ENCODE peak calls at places on chromosomes 3 and 15, in seven cellular contexts. One of them, this sample, is unnamed.

GRCh38 chr3:51538115-51538458 is 432 bp upstream of the RAD54L2 start:
- DNase-seq in GM13976: peak
- DNase-seq in CD8-positive, alpha-beta T cell: no peak
- DNase-seq in NCI-H1417: peak
- DNase-seq in stimulated activated CD8-positive, alpha-beta memory T cell treated with anti-CD3 and anti-CD28 coated beads, Interleukin-7, amount 100 ng/mL, for 24 hours: no peak
- DNase-seq in fibroblast of lung: peak
- DNase-seq in AG09319: no peak
- DNase-seq in this sample: no peak

GRCh38 chr3:52406791-52407510 is 38.0 kb downstream of the SEMA3G start:
- DNase-seq in GM13976: no peak
- DNase-seq in CD8-positive, alpha-beta T cell: no peak
- DNase-seq in NCI-H1417: no peak
- DNase-seq in stimulated activated CD8-positive, alpha-beta memory T cell treated with anti-CD3 and anti-CD28 coated beads, Interleukin-7, amount 100 ng/mL, for 24 hours: no peak
- DNase-seq in fibroblast of lung: no peak
- DNase-seq in AG09319: no peak
- DNase-seq in this sample: no peak

GRCh38 chr3:73605388-73605787 is 19.4 kb downstream of the PDZRN3 start:
- DNase-seq in GM13976: no peak
- DNase-seq in CD8-positive, alpha-beta T cell: no peak
- DNase-seq in NCI-H1417: no peak
- DNase-seq in stimulated activated CD8-positive, alpha-beta memory T cell treated with anti-CD3 and anti-CD28 coated beads, Interleukin-7, amount 100 ng/mL, for 24 hours: no peak
- DNase-seq in fibroblast of lung: peak
- DNase-seq in AG09319: peak
- DNase-seq in this sample: no peak

GRCh38 chr3:108090066-108090700 is 648 bp downstream of the CD47 start:
- DNase-seq in GM13976: peak
- DNase-seq in CD8-positive, alpha-beta T cell: peak
- DNase-seq in NCI-H1417: peak
- DNase-seq in stimulated activated CD8-positive, alpha-beta memory T cell treated with anti-CD3 and anti-CD28 coated beads, Interleukin-7, amount 100 ng/mL, for 24 hours: no peak
- DNase-seq in fibroblast of lung: peak
- DNase-seq in AG09319: no peak
- DNase-seq in this sample: peak

GRCh38 chr15:65028338-65028737 is 1.1 kb downstream of the MTFMT start:
- DNase-seq in GM13976: no peak
- DNase-seq in CD8-positive, alpha-beta T cell: no peak
- DNase-seq in NCI-H1417: no peak
- DNase-seq in stimulated activated CD8-positive, alpha-beta memory T cell treated with anti-CD3 and anti-CD28 coated beads, Interleukin-7, amount 100 ng/mL, for 24 hours: no peak
- DNase-seq in fibroblast of lung: no peak
- DNase-seq in AG09319: no peak
- DNase-seq in this sample: no peak

GRCh38 chr3:55000546-55000945 is 72.7 kb upstream of the LRTM1 start:
- DNase-seq in GM13976: no peak
- DNase-seq in CD8-positive, alpha-beta T cell: no peak
- DNase-seq in NCI-H1417: peak
- DNase-seq in stimulated activated CD8-positive, alpha-beta memory T cell treated with anti-CD3 and anti-CD28 coated beads, Interleukin-7, amount 100 ng/mL, for 24 hours: no peak
- DNase-seq in fibroblast of lung: peak
- DNase-seq in AG09319: peak
- DNase-seq in this sample: no peak

GRCh38 chr3:127777332-127777731 is 45.0 kb downstream of the MGLL start:
- DNase-seq in GM13976: no peak
- DNase-seq in CD8-positive, alpha-beta T cell: no peak
- DNase-seq in NCI-H1417: no peak
- DNase-seq in stimulated activated CD8-positive, alpha-beta memory T cell treated with anti-CD3 and anti-CD28 coated beads, Interleukin-7, amount 100 ng/mL, for 24 hours: no peak
- DNase-seq in fibroblast of lung: no peak
- DNase-seq in AG09319: no peak
- DNase-seq in this sample: no peak

GRCh38 chr3:48575366-48575765 is 11.8 kb upstream of the UCN2 start:
- DNase-seq in GM13976: no peak
- DNase-seq in CD8-positive, alpha-beta T cell: no peak
- DNase-seq in NCI-H1417: no peak
- DNase-seq in stimulated activated CD8-positive, alpha-beta memory T cell treated with anti-CD3 and anti-CD28 coated beads, Interleukin-7, amount 100 ng/mL, for 24 hours: no peak
- DNase-seq in fibroblast of lung: no peak
- DNase-seq in AG09319: no peak
- DNase-seq in this sample: no peak

GRCh38 chr3:39707314-39707909 is 102.0 kb upstream of the MYRIP start:
- DNase-seq in GM13976: peak
- DNase-seq in CD8-positive, alpha-beta T cell: no peak
- DNase-seq in NCI-H1417: peak
- DNase-seq in stimulated activated CD8-positive, alpha-beta memory T cell treated with anti-CD3 and anti-CD28 coated beads, Interleukin-7, amount 100 ng/mL, for 24 hours: no peak
- DNase-seq in fibroblast of lung: peak
- DNase-seq in AG09319: peak
- DNase-seq in this sample: no peak

GRCh38 chr3:38707730-38708129 is 58.2 kb upstream of the SCN5A start:
- DNase-seq in GM13976: no peak
- DNase-seq in CD8-positive, alpha-beta T cell: no peak
- DNase-seq in NCI-H1417: no peak
- DNase-seq in stimulated activated CD8-positive, alpha-beta memory T cell treated with anti-CD3 and anti-CD28 coated beads, Interleukin-7, amount 100 ng/mL, for 24 hours: no peak
- DNase-seq in fibroblast of lung: no peak
- DNase-seq in AG09319: no peak
- DNase-seq in this sample: no peak

GRCh38 chr3:12336099-12336498 is 47.2 kb downstream of the PPARG start:
- DNase-seq in GM13976: no peak
- DNase-seq in CD8-positive, alpha-beta T cell: no peak
- DNase-seq in NCI-H1417: no peak
- DNase-seq in stimulated activated CD8-positive, alpha-beta memory T cell treated with anti-CD3 and anti-CD28 coated beads, Interleukin-7, amount 100 ng/mL, for 24 hours: no peak
- DNase-seq in fibroblast of lung: peak
- DNase-seq in AG09319: no peak
- DNase-seq in this sample: no peak

GRCh38 chr3:45272411-45272810 is 46.3 kb upstream of the TMEM158 start:
- DNase-seq in GM13976: no peak
- DNase-seq in CD8-positive, alpha-beta T cell: no peak
- DNase-seq in NCI-H1417: no peak
- DNase-seq in stimulated activated CD8-positive, alpha-beta memory T cell treated with anti-CD3 and anti-CD28 coated beads, Interleukin-7, amount 100 ng/mL, for 24 hours: no peak
- DNase-seq in fibroblast of lung: no peak
- DNase-seq in AG09319: no peak
- DNase-seq in this sample: no peak

GRCh38 chr15:41581110-41581509 is 22.1 kb downstream of the TYRO3 start:
- DNase-seq in GM13976: peak
- DNase-seq in CD8-positive, alpha-beta T cell: no peak
- DNase-seq in NCI-H1417: no peak
- DNase-seq in stimulated activated CD8-positive, alpha-beta memory T cell treated with anti-CD3 and anti-CD28 coated beads, Interleukin-7, amount 100 ng/mL, for 24 hours: no peak
- DNase-seq in fibroblast of lung: no peak
- DNase-seq in AG09319: no peak
- DNase-seq in this sample: no peak

GRCh38 chr3:46860381-46861292 is 2.6 kb downstream of the MYL3 start:
- DNase-seq in GM13976: no peak
- DNase-seq in CD8-positive, alpha-beta T cell: no peak
- DNase-seq in NCI-H1417: no peak
- DNase-seq in stimulated activated CD8-positive, alpha-beta memory T cell treated with anti-CD3 and anti-CD28 coated beads, Interleukin-7, amount 100 ng/mL, for 24 hours: no peak
- DNase-seq in fibroblast of lung: no peak
- DNase-seq in AG09319: no peak
- DNase-seq in this sample: peak

GRCh38 chr15:39251413-39252197 is 329.3 kb upstream of the THBS1 start:
- DNase-seq in GM13976: no peak
- DNase-seq in CD8-positive, alpha-beta T cell: no peak
- DNase-seq in NCI-H1417: no peak
- DNase-seq in stimulated activated CD8-positive, alpha-beta memory T cell treated with anti-CD3 and anti-CD28 coated beads, Interleukin-7, amount 100 ng/mL, for 24 hours: no peak
- DNase-seq in fibroblast of lung: peak
- DNase-seq in AG09319: no peak
- DNase-seq in this sample: no peak

GRCh38 chr3:196085534-196085933 is 3.6 kb upstream of the TFRC start:
- DNase-seq in GM13976: no peak
- DNase-seq in CD8-positive, alpha-beta T cell: no peak
- DNase-seq in NCI-H1417: no peak
- DNase-seq in stimulated activated CD8-positive, alpha-beta memory T cell treated with anti-CD3 and anti-CD28 coated beads, Interleukin-7, amount 100 ng/mL, for 24 hours: no peak
- DNase-seq in fibroblast of lung: no peak
- DNase-seq in AG09319: no peak
- DNase-seq in this sample: no peak

GRCh38 chr3:10370429-10370828 is 49.5 kb upstream of the SEC13 start:
- DNase-seq in GM13976: no peak
- DNase-seq in CD8-positive, alpha-beta T cell: no peak
- DNase-seq in NCI-H1417: no peak
- DNase-seq in stimulated activated CD8-positive, alpha-beta memory T cell treated with anti-CD3 and anti-CD28 coated beads, Interleukin-7, amount 100 ng/mL, for 24 hours: no peak
- DNase-seq in fibroblast of lung: peak
- DNase-seq in AG09319: peak
- DNase-seq in this sample: no peak

GRCh38 chr3:147945968-147946519 is 536.9 kb downstream of the ZIC1 start:
- DNase-seq in GM13976: peak
- DNase-seq in CD8-positive, alpha-beta T cell: no peak
- DNase-seq in NCI-H1417: no peak
- DNase-seq in stimulated activated CD8-positive, alpha-beta memory T cell treated with anti-CD3 and anti-CD28 coated beads, Interleukin-7, amount 100 ng/mL, for 24 hours: no peak
- DNase-seq in fibroblast of lung: peak
- DNase-seq in AG09319: peak
- DNase-seq in this sample: no peak

GRCh38 chr3:56792201-56792600 is 9.5 kb downstream of the ARHGEF3 start:
- DNase-seq in GM13976: no peak
- DNase-seq in CD8-positive, alpha-beta T cell: no peak
- DNase-seq in NCI-H1417: no peak
- DNase-seq in stimulated activated CD8-positive, alpha-beta memory T cell treated with anti-CD3 and anti-CD28 coated beads, Interleukin-7, amount 100 ng/mL, for 24 hours: no peak
- DNase-seq in fibroblast of lung: no peak
- DNase-seq in AG09319: no peak
- DNase-seq in this sample: no peak

GRCh38 chr15:90264649-90265048 is 823 bp upstream of the NGRN start:
- DNase-seq in GM13976: no peak
- DNase-seq in CD8-positive, alpha-beta T cell: no peak
- DNase-seq in NCI-H1417: no peak
- DNase-seq in stimulated activated CD8-positive, alpha-beta memory T cell treated with anti-CD3 and anti-CD28 coated beads, Interleukin-7, amount 100 ng/mL, for 24 hours: no peak
- DNase-seq in fibroblast of lung: no peak
- DNase-seq in AG09319: no peak
- DNase-seq in this sample: no peak

GRCh38 chr3:89851974-89852621 is 744.7 kb downstream of the EPHA3 start:
- DNase-seq in GM13976: no peak
- DNase-seq in CD8-positive, alpha-beta T cell: no peak
- DNase-seq in NCI-H1417: no peak
- DNase-seq in stimulated activated CD8-positive, alpha-beta memory T cell treated with anti-CD3 and anti-CD28 coated beads, Interleukin-7, amount 100 ng/mL, for 24 hours: no peak
- DNase-seq in fibroblast of lung: peak
- DNase-seq in AG09319: no peak
- DNase-seq in this sample: no peak

GRCh38 chr15:69337133-69337532 is 38.4 kb downstream of the PAQR5 start:
- DNase-seq in GM13976: no peak
- DNase-seq in CD8-positive, alpha-beta T cell: no peak
- DNase-seq in NCI-H1417: no peak
- DNase-seq in stimulated activated CD8-positive, alpha-beta memory T cell treated with anti-CD3 and anti-CD28 coated beads, Interleukin-7, amount 100 ng/mL, for 24 hours: no peak
- DNase-seq in fibroblast of lung: peak
- DNase-seq in AG09319: no peak
- DNase-seq in this sample: no peak

GRCh38 chr3:64187065-64187959 is 38.0 kb downstream of the PRICKLE2 start:
- DNase-seq in GM13976: no peak
- DNase-seq in CD8-positive, alpha-beta T cell: no peak
- DNase-seq in NCI-H1417: no peak
- DNase-seq in stimulated activated CD8-positive, alpha-beta memory T cell treated with anti-CD3 and anti-CD28 coated beads, Interleukin-7, amount 100 ng/mL, for 24 hours: no peak
- DNase-seq in fibroblast of lung: peak
- DNase-seq in AG09319: peak
- DNase-seq in this sample: peak

GRCh38 chr15:66842710-66843441 is 140.8 kb downstream of the SMAD6 start:
- DNase-seq in GM13976: no peak
- DNase-seq in CD8-positive, alpha-beta T cell: no peak
- DNase-seq in NCI-H1417: no peak
- DNase-seq in stimulated activated CD8-positive, alpha-beta memory T cell treated with anti-CD3 and anti-CD28 coated beads, Interleukin-7, amount 100 ng/mL, for 24 hours: no peak
- DNase-seq in fibroblast of lung: peak
- DNase-seq in AG09319: no peak
- DNase-seq in this sample: peak

GRCh38 chr3:45599424-45599886 is 4.9 kb downstream of the LIMD1 start:
- DNase-seq in GM13976: no peak
- DNase-seq in CD8-positive, alpha-beta T cell: no peak
- DNase-seq in NCI-H1417: no peak
- DNase-seq in stimulated activated CD8-positive, alpha-beta memory T cell treated with anti-CD3 and anti-CD28 coated beads, Interleukin-7, amount 100 ng/mL, for 24 hours: no peak
- DNase-seq in fibroblast of lung: no peak
- DNase-seq in AG09319: no peak
- DNase-seq in this sample: peak

GRCh38 chr15:63908986-63909385 is 75.2 kb upstream of the HERC1 start:
- DNase-seq in GM13976: no peak
- DNase-seq in CD8-positive, alpha-beta T cell: no peak
- DNase-seq in NCI-H1417: no peak
- DNase-seq in stimulated activated CD8-positive, alpha-beta memory T cell treated with anti-CD3 and anti-CD28 coated beads, Interleukin-7, amount 100 ng/mL, for 24 hours: no peak
- DNase-seq in fibroblast of lung: peak
- DNase-seq in AG09319: no peak
- DNase-seq in this sample: no peak

GRCh38 chr15:59699810-59700431 is 10.8 kb upstream of the BNIP2 start:
- DNase-seq in GM13976: no peak
- DNase-seq in CD8-positive, alpha-beta T cell: no peak
- DNase-seq in NCI-H1417: no peak
- DNase-seq in stimulated activated CD8-positive, alpha-beta memory T cell treated with anti-CD3 and anti-CD28 coated beads, Interleukin-7, amount 100 ng/mL, for 24 hours: no peak
- DNase-seq in fibroblast of lung: peak
- DNase-seq in AG09319: no peak
- DNase-seq in this sample: no peak

GRCh38 chr3:47421741-47422649 is 41.2 kb downstream of the PTPN23 start:
- DNase-seq in GM13976: peak
- DNase-seq in CD8-positive, alpha-beta T cell: no peak
- DNase-seq in NCI-H1417: no peak
- DNase-seq in stimulated activated CD8-positive, alpha-beta memory T cell treated with anti-CD3 and anti-CD28 coated beads, Interleukin-7, amount 100 ng/mL, for 24 hours: no peak
- DNase-seq in fibroblast of lung: no peak
- DNase-seq in AG09319: no peak
- DNase-seq in this sample: no peak

GRCh38 chr3:126128504-126129407 is 44.8 kb upstream of the SLC41A3 start:
- DNase-seq in GM13976: no peak
- DNase-seq in CD8-positive, alpha-beta T cell: no peak
- DNase-seq in NCI-H1417: no peak
- DNase-seq in stimulated activated CD8-positive, alpha-beta memory T cell treated with anti-CD3 and anti-CD28 coated beads, Interleukin-7, amount 100 ng/mL, for 24 hours: no peak
- DNase-seq in fibroblast of lung: no peak
- DNase-seq in AG09319: no peak
- DNase-seq in this sample: peak

GRCh38 chr3:16849240-16849639 is 35.5 kb upstream of the PLCL2 start:
- DNase-seq in GM13976: peak
- DNase-seq in CD8-positive, alpha-beta T cell: peak
- DNase-seq in NCI-H1417: peak
- DNase-seq in stimulated activated CD8-positive, alpha-beta memory T cell treated with anti-CD3 and anti-CD28 coated beads, Interleukin-7, amount 100 ng/mL, for 24 hours: peak
- DNase-seq in fibroblast of lung: peak
- DNase-seq in AG09319: peak
- DNase-seq in this sample: peak

GRCh38 chr3:184429786-184430185 is 49.9 kb downstream of the CHRD start:
- DNase-seq in GM13976: no peak
- DNase-seq in CD8-positive, alpha-beta T cell: no peak
- DNase-seq in NCI-H1417: no peak
- DNase-seq in stimulated activated CD8-positive, alpha-beta memory T cell treated with anti-CD3 and anti-CD28 coated beads, Interleukin-7, amount 100 ng/mL, for 24 hours: no peak
- DNase-seq in fibroblast of lung: peak
- DNase-seq in AG09319: no peak
- DNase-seq in this sample: no peak

GRCh38 chr3:5489536-5489935 is 302.0 kb downstream of the EDEM1 start:
- DNase-seq in GM13976: no peak
- DNase-seq in CD8-positive, alpha-beta T cell: no peak
- DNase-seq in NCI-H1417: no peak
- DNase-seq in stimulated activated CD8-positive, alpha-beta memory T cell treated with anti-CD3 and anti-CD28 coated beads, Interleukin-7, amount 100 ng/mL, for 24 hours: no peak
- DNase-seq in fibroblast of lung: no peak
- DNase-seq in AG09319: no peak
- DNase-seq in this sample: no peak

GRCh38 chr3:110307065-110307809 is 764.4 kb upstream of the NECTIN3 start:
- DNase-seq in GM13976: no peak
- DNase-seq in CD8-positive, alpha-beta T cell: no peak
- DNase-seq in NCI-H1417: no peak
- DNase-seq in stimulated activated CD8-positive, alpha-beta memory T cell treated with anti-CD3 and anti-CD28 coated beads, Interleukin-7, amount 100 ng/mL, for 24 hours: no peak
- DNase-seq in fibroblast of lung: peak
- DNase-seq in AG09319: peak
- DNase-seq in this sample: no peak

GRCh38 chr15:32855942-32856341 is 138.1 kb downstream of the GREM1 start:
- DNase-seq in GM13976: no peak
- DNase-seq in CD8-positive, alpha-beta T cell: no peak
- DNase-seq in NCI-H1417: no peak
- DNase-seq in stimulated activated CD8-positive, alpha-beta memory T cell treated with anti-CD3 and anti-CD28 coated beads, Interleukin-7, amount 100 ng/mL, for 24 hours: no peak
- DNase-seq in fibroblast of lung: peak
- DNase-seq in AG09319: peak
- DNase-seq in this sample: no peak

GRCh38 chr15:30649952-30650929 is 24.3 kb downstream of the ARHGAP11B start:
- DNase-seq in GM13976: peak
- DNase-seq in CD8-positive, alpha-beta T cell: no peak
- DNase-seq in NCI-H1417: no peak
- DNase-seq in stimulated activated CD8-positive, alpha-beta memory T cell treated with anti-CD3 and anti-CD28 coated beads, Interleukin-7, amount 100 ng/mL, for 24 hours: no peak
- DNase-seq in fibroblast of lung: no peak
- DNase-seq in AG09319: no peak
- DNase-seq in this sample: no peak

GRCh38 chr3:47019201-47019600 is 39.7 kb downstream of the NBEAL2 start:
- DNase-seq in GM13976: peak
- DNase-seq in CD8-positive, alpha-beta T cell: no peak
- DNase-seq in NCI-H1417: no peak
- DNase-seq in stimulated activated CD8-positive, alpha-beta memory T cell treated with anti-CD3 and anti-CD28 coated beads, Interleukin-7, amount 100 ng/mL, for 24 hours: no peak
- DNase-seq in fibroblast of lung: no peak
- DNase-seq in AG09319: no peak
- DNase-seq in this sample: no peak

GRCh38 chr3:56858331-56858730 is 56.6 kb upstream of the ARHGEF3 start:
- DNase-seq in GM13976: no peak
- DNase-seq in CD8-positive, alpha-beta T cell: no peak
- DNase-seq in NCI-H1417: no peak
- DNase-seq in stimulated activated CD8-positive, alpha-beta memory T cell treated with anti-CD3 and anti-CD28 coated beads, Interleukin-7, amount 100 ng/mL, for 24 hours: no peak
- DNase-seq in fibroblast of lung: no peak
- DNase-seq in AG09319: no peak
- DNase-seq in this sample: no peak